ENCODE peak calls at places on chromosomes 11 and 22, in four cellular contexts. Q is WERI-Rb-1, V is GM23338, L is psoas muscle. T is an unnamed sample.

GRCh38 chr11:94060401-94060800 is 39.2 kb downstream of the HEPHL1 start:
- DNase-seq in V (no peak), Q (no peak), L (no peak), T (no peak)

GRCh38 chr11:6755953-6756347 is 15.8 kb downstream of the OR2AG2 start:
- DNase-seq in Q (no peak), L (no peak), V (no peak), T (no peak)

GRCh38 chr11:1499899-1500298 is 13.3 kb upstream of the MOB2 start:
- DNase-seq in L (no peak), V (no peak), Q (no peak), T (no peak)

GRCh38 chr11:68632802-68633201 is 51.5 kb upstream of the GAL start:
- DNase-seq in V (peak), Q (peak), L (no peak), T (no peak)

GRCh38 chr11:83092488-83093384 is 21.0 kb upstream of the RAB30 start:
- DNase-seq in L (peak), Q (peak), V (no peak), T (no peak)

GRCh38 chr11:78645226-78646202 is 70.8 kb upstream of the NARS2 start:
- DNase-seq in L (peak), Q (peak), V (peak), T (no peak)

GRCh38 chr11:106421673-106422292 is 344.3 kb downstream of the AASDHPPT start:
- DNase-seq in Q (no peak), L (no peak), V (peak), T (no peak)

GRCh38 chr11:134538793-134539192 is 126.8 kb upstream of the B3GAT1 start:
- DNase-seq in V (no peak), L (no peak), Q (peak), T (no peak)

GRCh38 chr11:112564228-112564955 is 303.7 kb upstream of the PLET1 start:
- DNase-seq in L (no peak), V (no peak), Q (no peak), T (no peak)

GRCh38 chr22:42489000-42489399 is 30.6 kb downstream of the RRP7A start:
- DNase-seq in V (no peak), Q (no peak), L (no peak), T (no peak)

GRCh38 chr11:7548659-7549283 is 35.0 kb downstream of the PPFIBP2 start:
- DNase-seq in V (peak), Q (peak), L (no peak), T (no peak)

GRCh38 chr22:22112533-22113294 is 130.1 kb upstream of the TOP3B start:
- DNase-seq in V (no peak), Q (no peak), L (no peak), T (no peak)

GRCh38 chr11:112785717-112786116 is 175.5 kb upstream of the NCAM1 start:
- DNase-seq in V (no peak), L (no peak), Q (no peak), T (no peak)

GRCh38 chr22:42820075-42820763 is 36.9 kb downstream of the ARFGAP3 start:
- DNase-seq in Q (no peak), V (peak), L (no peak), T (no peak)

GRCh38 chr11:60972182-60973030 is 926 bp downstream of the CD6 start:
- DNase-seq in Q (no peak), L (no peak), V (no peak), T (no peak)

GRCh38 chr11:74714904-74715303 is 16.3 kb downstream of the CHRDL2 start:
- DNase-seq in Q (no peak), V (no peak), L (no peak), T (no peak)

GRCh38 chr11:125777309-125777708 is 1.3 kb downstream of the PATE2 start:
- DNase-seq in Q (no peak), L (no peak), V (no peak), T (no peak)

GRCh38 chr11:68340003-68340767 is 27.8 kb downstream of the LRP5 start:
- DNase-seq in Q (no peak), V (no peak), L (no peak), T (no peak)

GRCh38 chr11:76067099-76067498 is 139.2 kb downstream of the WNT11 start:
- DNase-seq in L (no peak), Q (no peak), V (no peak), T (no peak)

GRCh38 chr22:41925783-41926460 is 684 bp downstream of the TNFRSF13C start:
- DNase-seq in V (peak), Q (no peak), L (peak), T (no peak)

GRCh38 chr22:26547426-26547825 is 35.2 kb upstream of the TFIP11 start:
- DNase-seq in V (no peak), L (no peak), Q (no peak), T (no peak)

GRCh38 chr11:78418584-78419211 is 1.1 kb upstream of the GAB2 start:
- DNase-seq in V (no peak), Q (no peak), L (no peak), T (no peak)

GRCh38 chr11:11620251-11620965 is 1.4 kb downstream of the GALNT18 start:
- DNase-seq in V (peak), Q (peak), L (peak), T (peak)

GRCh38 chr11:72727521-72727920 is 24.7 kb downstream of the ARAP1 start:
- DNase-seq in Q (no peak), V (no peak), L (no peak), T (no peak)

GRCh38 chr11:131463609-131464008 is 93.2 kb downstream of the NTM start:
- DNase-seq in L (no peak), V (no peak), Q (no peak), T (no peak)

GRCh38 chr22:26746311-26746710 is 88.9 kb downstream of the MIAT start:
- DNase-seq in V (no peak), Q (no peak), L (no peak), T (no peak)

GRCh38 chr11:78214331-78215194 is 25.8 kb downstream of the USP35 start:
- DNase-seq in V (no peak), L (no peak), Q (no peak), T (peak)

GRCh38 chr11:127255239-127255638 is 254.7 kb upstream of the KIRREL3 start:
- DNase-seq in L (no peak), V (no peak), Q (no peak), T (no peak)

GRCh38 chr11:37616291-37616690 is 1018.3 kb upstream of the RAG2 start:
- DNase-seq in L (no peak), Q (no peak), V (no peak), T (no peak)

GRCh38 chr11:199782-200181 is 6.9 kb downstream of the SCGB1C1 start:
- DNase-seq in L (no peak), V (peak), Q (no peak), T (peak)

GRCh38 chr11:122398167-122398566 is 257.4 kb upstream of the UBASH3B start:
- DNase-seq in V (no peak), L (no peak), Q (no peak), T (no peak)

GRCh38 chr11:110728883-110729282 is 16.6 kb upstream of the ARHGAP20 start:
- DNase-seq in L (no peak), V (no peak), Q (no peak), T (no peak)

GRCh38 chr11:85955531-85955930 is 100.3 kb downstream of the CCDC83 start:
- DNase-seq in Q (no peak), V (no peak), L (no peak), T (no peak)

GRCh38 chr22:20749453-20749852 is 24.5 kb upstream of the SERPIND1 start:
- DNase-seq in Q (no peak), V (no peak), L (no peak), T (no peak)

GRCh38 chr11:2376751-2377451 is at the start of gene CD81:
- DNase-seq in Q (peak), L (peak), V (no peak), T (no peak)

DNA sequence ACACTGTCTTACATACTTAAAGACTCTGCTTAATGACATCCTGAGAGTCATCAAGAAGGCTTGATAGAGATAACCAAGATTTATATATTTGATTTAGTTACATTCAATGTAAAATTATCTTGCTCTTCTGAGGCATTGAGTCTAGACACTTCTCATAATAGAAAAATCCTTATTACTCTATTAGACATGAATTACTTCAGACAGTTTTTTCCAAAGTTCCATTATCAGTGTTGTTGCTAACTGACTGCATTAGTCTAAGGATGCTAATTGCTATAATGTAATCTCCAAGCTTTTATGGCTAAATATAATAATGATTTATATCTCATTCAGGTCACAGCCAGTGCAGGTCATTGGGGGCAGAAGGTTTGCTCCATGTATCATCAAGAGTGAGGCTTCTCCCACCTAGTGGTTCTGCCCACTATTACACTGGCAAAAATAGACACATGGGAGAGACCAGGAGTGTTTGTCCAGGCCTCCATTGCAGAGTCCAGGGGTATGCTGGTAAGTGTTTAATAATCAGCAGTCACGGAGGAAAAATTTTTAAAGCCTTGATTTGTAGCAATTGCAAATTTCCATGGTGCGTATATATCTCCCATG is 377.2 kb upstream of the DDI1 start:
- DNase-seq in L (no peak), Q (peak), V (peak), T (no peak)
- TF ChIP-seq CTCF in L (no peak), Q (peak), V (peak), T (no peak)

GRCh38 chr22:46085831-46086576 is 64.3 kb upstream of the PPARA start:
- DNase-seq in Q (no peak), L (peak), V (no peak), T (peak)

GRCh38 chr22:46083383-46084350 is 66.7 kb upstream of the PPARA start:
- DNase-seq in Q (no peak), V (no peak), L (peak), T (peak)

GRCh38 chr22:46082633-46083032 is 67.7 kb upstream of the PPARA start:
- DNase-seq in Q (no peak), V (no peak), L (no peak), T (no peak)

GRCh38 chr22:46084943-46085830 is 65.1 kb upstream of the PPARA start:
- DNase-seq in V (no peak), Q (no peak), L (peak), T (peak)

GRCh38 chr22:46084376-46084775 is 66.0 kb upstream of the PPARA start:
- DNase-seq in L (no peak), Q (no peak), V (no peak), T (peak)
- H3K4me3 ChIP-seq in L (peak), Q (no peak), V (no peak), T (peak)

DNA sequence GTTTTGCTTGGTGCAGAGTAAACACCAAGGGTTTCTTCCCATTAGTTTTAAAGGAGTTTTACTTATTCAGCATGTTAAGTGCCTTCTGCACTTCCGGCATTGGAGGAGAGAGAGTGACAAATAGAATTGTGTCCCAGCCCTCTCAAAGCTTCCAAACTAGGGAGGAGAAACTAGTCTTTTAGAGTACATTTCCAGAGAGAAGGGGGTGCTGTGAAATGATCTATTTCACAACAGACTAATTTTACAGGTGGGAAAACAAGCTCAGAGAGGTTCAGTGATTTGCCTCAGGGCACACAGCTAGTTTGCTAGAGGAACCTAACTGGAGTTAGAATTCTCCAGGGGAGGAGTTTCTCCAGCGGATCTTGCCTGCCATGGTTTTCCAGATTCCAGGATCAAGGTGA is 12.6 kb downstream of the MPST start:
- DNase-seq in L (no peak), V (no peak), Q (no peak), T (no peak)
- H3K27ac ChIP-seq in L (no peak), V (no peak), Q (no peak), T (no peak)

GRCh38 chr11:65779919-65780769 is 632 bp downstream of the AP5B1 start:
- DNase-seq in V (peak), Q (peak), L (peak), T (peak)

GRCh38 chr11:65781152-65781961 is 581 bp upstream of the AP5B1 start:
- DNase-seq in V (peak), Q (no peak), L (peak), T (peak)

GRCh38 chr11:65781962-65782815 is 1.4 kb upstream of the AP5B1 start:
- DNase-seq in Q (no peak), V (no peak), L (no peak), T (peak)

GRCh38 chr11:65779669-65779918 is 1.2 kb downstream of the AP5B1 start:
- DNase-seq in L (no peak), Q (no peak), V (no peak), T (no peak)

GRCh38 chr11:65780770-65781151 is at the start of gene AP5B1:
- DNase-seq in Q (peak), L (peak), V (peak), T (peak)
- TF ChIP-seq CTCF in Q (no peak), L (no peak), V (no peak), T (no peak)

GRCh38 chr11:120342226-120342625 is 6.0 kb downstream of the ARHGEF12 start:
- DNase-seq in L (no peak), V (no peak), Q (no peak), T (no peak)

GRCh38 chr11:120346233-120346632 is 10.0 kb downstream of the ARHGEF12 start:
- DNase-seq in V (no peak), Q (peak), L (no peak), T (no peak)

GRCh38 chr11:120342678-120343077 is 6.5 kb downstream of the ARHGEF12 start:
- DNase-seq in L (no peak), V (no peak), Q (no peak), T (no peak)

GRCh38 chr11:120344302-120345004 is 8.2 kb downstream of the ARHGEF12 start:
- DNase-seq in Q (no peak), L (no peak), V (no peak), T (no peak)

DNA sequence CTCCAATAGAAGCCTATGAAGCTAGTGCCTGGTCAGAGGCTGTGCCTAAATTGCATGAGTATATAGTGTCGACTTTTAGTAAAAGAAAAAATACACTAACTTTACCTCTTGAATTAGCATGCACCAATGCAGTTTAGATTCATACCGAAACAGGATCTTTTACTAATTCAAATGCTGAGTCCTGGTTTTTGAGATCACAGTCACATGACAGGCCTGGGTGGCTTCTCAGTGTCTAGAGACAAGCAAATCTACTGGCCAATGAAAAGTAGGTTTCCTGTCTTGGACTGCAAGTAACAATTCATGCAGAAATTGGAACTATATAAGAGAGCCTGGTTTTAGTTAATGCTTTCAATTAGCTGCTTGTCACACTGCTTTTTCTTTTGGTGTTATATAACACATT is 7.2 kb downstream of the ARHGEF12 start:
- DNase-seq in V (peak), Q (no peak), L (no peak), T (no peak)
- H3K4me3 ChIP-seq in V (no peak), Q (no peak), L (peak), T (no peak)

GRCh38 chr11:27453701-27454100 is 18.9 kb downstream of the LGR4 start:
- DNase-seq in V (no peak), Q (no peak), L (no peak), T (no peak)

GRCh38 chr11:27456802-27457329 is 15.7 kb downstream of the LGR4 start:
- DNase-seq in L (no peak), Q (no peak), V (no peak), T (no peak)

GRCh38 chr11:27455667-27456066 is 16.9 kb downstream of the LGR4 start:
- DNase-seq in Q (no peak), L (no peak), V (no peak), T (no peak)

GRCh38 chr11:27458182-27458581 is 14.4 kb downstream of the LGR4 start:
- DNase-seq in L (no peak), Q (no peak), V (no peak), T (no peak)

DNA sequence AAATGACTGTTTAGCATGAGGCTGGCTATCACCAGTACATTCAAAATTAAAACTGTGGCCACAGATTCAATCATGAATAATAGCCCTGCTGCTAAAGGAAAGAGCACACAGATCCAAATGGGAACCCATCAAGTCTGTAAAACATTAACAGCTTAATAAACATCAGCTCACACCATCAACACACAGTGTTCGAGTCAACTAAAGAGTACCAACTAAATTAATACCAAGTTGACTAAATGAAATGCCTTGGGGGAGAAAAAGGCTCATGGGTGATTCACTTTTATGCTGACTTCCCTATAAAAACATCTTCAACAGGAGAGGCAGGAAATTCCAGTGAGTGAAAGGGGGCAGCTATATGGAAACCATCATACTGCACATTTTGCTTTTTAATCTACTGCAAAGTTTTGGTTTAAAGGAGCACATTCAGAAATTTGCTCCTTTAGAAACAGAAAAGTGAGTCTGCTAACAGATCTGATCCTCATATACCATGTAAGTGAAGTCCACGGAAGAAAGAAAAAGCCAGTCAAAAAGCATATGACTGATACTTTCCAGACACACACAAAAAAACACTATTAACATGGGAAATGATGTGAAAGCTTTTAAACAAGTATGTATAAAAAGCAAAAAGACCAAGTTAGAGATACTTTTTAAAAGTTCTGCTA is 16.3 kb downstream of the LGR4 start:
- DNase-seq in L (no peak), Q (no peak), V (no peak), T (no peak)
- H3K27ac ChIP-seq in L (no peak), Q (no peak), V (no peak), T (no peak)

DNA sequence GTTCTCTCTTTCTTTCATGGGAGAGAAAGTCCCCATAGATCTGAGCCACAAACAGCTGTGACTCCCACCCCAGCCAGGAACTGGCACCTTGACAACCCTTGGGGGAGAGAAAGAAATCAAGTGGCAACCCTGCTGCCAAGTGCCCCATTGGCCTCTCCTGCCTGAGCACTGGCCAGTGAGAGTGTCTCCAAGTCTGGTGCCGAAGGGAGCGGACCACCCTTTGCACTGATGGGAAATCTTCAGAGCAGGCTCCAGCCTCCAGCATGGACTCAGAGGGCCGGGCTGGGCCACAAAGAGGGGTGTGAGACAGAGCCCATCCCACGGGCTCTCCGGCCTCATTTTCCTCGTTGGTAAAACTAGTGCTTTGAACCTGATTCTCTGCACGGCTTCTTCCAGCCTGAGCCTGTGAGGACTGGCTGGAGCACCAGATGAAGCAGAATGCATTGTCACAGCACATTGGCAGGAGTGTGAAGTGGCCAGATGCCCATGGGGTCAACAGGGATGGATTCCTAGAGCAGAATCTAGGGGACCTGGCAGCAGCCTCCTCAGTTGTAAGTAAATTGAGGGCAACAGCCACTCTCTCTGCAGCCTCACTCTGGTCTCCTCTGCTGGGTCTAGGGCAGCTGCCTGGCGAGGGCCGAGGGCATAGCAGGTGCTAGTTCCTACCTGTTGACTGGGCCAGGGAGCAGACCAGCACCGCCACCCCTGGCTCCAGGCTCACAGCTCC is 81.4 kb downstream of the TRIM29 start:
- DNase-seq in L (no peak), V (no peak), Q (no peak), T (peak)
- TF ChIP-seq CTCF in L (no peak), V (no peak), Q (no peak), T (no peak)